ENCODE peak calls at places on chromosome 4, in six cellular contexts. C, A, H, O, M and Y are unnamed samples.

GRCh38 chr4:2321279-2322196 is 59.6 kb upstream of the MXD4 start:
- DNase-seq in C (no peak), A (no peak), H (no peak), O (no peak), M (no peak), Y (no peak)

GRCh38 chr4:132893787-132894186 is 255.3 kb upstream of the PCDH10 start:
- DNase-seq in C (no peak), A (no peak), H (no peak), O (no peak), M (no peak), Y (no peak)

GRCh38 chr4:102734591-102735385 is 26.0 kb downstream of the MANBA start:
- DNase-seq in C (peak; percentile 37), A (no peak), H (no peak), O (no peak), M (no peak), Y (no peak)

GRCh38 chr4:130403221-130403620 is 1307.3 kb downstream of the C4orf33 start:
- DNase-seq in C (no peak), A (no peak), H (no peak), O (no peak), M (peak; percentile 58), Y (no peak)

GRCh38 chr4:166195101-166195500 is 322.1 kb downstream of the TLL1 start:
- DNase-seq in C (no peak), A (no peak), H (no peak), O (no peak), M (no peak), Y (no peak)

GRCh38 chr4:168584321-168584771 is 87.5 kb downstream of the PALLD start:
- DNase-seq in C (peak; percentile 58), A (no peak), H (no peak), O (no peak), M (no peak), Y (no peak)

GRCh38 chr4:75654905-75655304 is 18.3 kb downstream of the G3BP2 start:
- DNase-seq in C (no peak), A (no peak), H (no peak), O (no peak), M (no peak), Y (no peak)

GRCh38 chr4:184653650-184654049 is 4.1 kb downstream of the PRIMPOL start:
- DNase-seq in C (peak; percentile 64), A (no peak), H (no peak), O (no peak), M (no peak), Y (no peak)

GRCh38 chr4:166941629-166942028 is 292.7 kb downstream of the SPOCK3 start:
- DNase-seq in C (no peak), A (no peak), H (no peak), O (no peak), M (no peak), Y (no peak)

GRCh38 chr4:120225527-120225926 is 158.9 kb upstream of the MAD2L1 start:
- DNase-seq in C (no peak), A (no peak), H (no peak), O (peak; percentile 19), M (no peak), Y (no peak)

GRCh38 chr4:38782452-38783108 is at the start of gene TLR10:
- DNase-seq in C (peak; percentile 40), A (no peak), H (no peak), O (peak; percentile 46), M (peak; percentile 36), Y (peak; percentile 36)

GRCh38 chr4:123596805-123597204 is 200.2 kb downstream of the SPRY1 start:
- DNase-seq in C (no peak), A (no peak), H (no peak), O (no peak), M (no peak), Y (no peak)

GRCh38 chr4:74838746-74839370 is 44.5 kb upstream of the BTC start:
- DNase-seq in C (peak; percentile 9), A (no peak), H (no peak), O (no peak), M (no peak), Y (no peak)

GRCh38 chr4:108651068-108651794 is 832 bp downstream of the OSTC start:
- DNase-seq in C (peak; percentile 63), A (no peak), H (no peak), O (no peak), M (no peak), Y (peak; percentile 1)

GRCh38 chr4:40990202-40990898 is 224.0 kb downstream of the APBB2 start:
- DNase-seq in C (peak; percentile 93), A (no peak), H (no peak), O (no peak), M (no peak), Y (no peak)

GRCh38 chr4:181525641-181526040 is 717.6 kb upstream of the TENM3 start:
- DNase-seq in C (no peak), A (no peak), H (no peak), O (no peak), M (no peak), Y (no peak)

GRCh38 chr4:74623041-74623440 is 171.3 kb downstream of the BTC start:
- DNase-seq in C (peak; percentile 64), A (no peak), H (no peak), O (peak; percentile 16), M (no peak), Y (no peak)

GRCh38 chr4:46648088-46648744 is 258.3 kb upstream of the GABRA2 start:
- DNase-seq in C (no peak), A (no peak), H (no peak), O (peak; percentile 16), M (peak; percentile 84), Y (peak; percentile 21)

GRCh38 chr4:83858121-83858520 is 322.2 kb downstream of the GPAT3 start:
- DNase-seq in C (no peak), A (no peak), H (no peak), O (no peak), M (no peak), Y (no peak)

GRCh38 chr4:7705062-7705461 is 234.6 kb downstream of the AFAP1 start:
- DNase-seq in C (no peak), A (no peak), H (no peak), O (no peak), M (peak; percentile 69), Y (no peak)

GRCh38 chr4:7514789-7515188 is 80.1 kb upstream of the PSAPL1 start:
- DNase-seq in C (no peak), A (no peak), H (no peak), O (no peak), M (no peak), Y (no peak)

GRCh38 chr4:52572936-52573485 is 86.1 kb downstream of the USP46 start:
- DNase-seq in C (no peak), A (no peak), H (no peak), O (no peak), M (no peak), Y (no peak)

GRCh38 chr4:90030202-90030601 is 97.0 kb upstream of the CCSER1 start:
- DNase-seq in C (no peak), A (no peak), H (no peak), O (no peak), M (no peak), Y (no peak)

GRCh38 chr4:90028460-90028859 is 98.7 kb upstream of the CCSER1 start:
- DNase-seq in C (no peak), A (no peak), H (no peak), O (no peak), M (no peak), Y (no peak)

GRCh38 chr4:90024519-90024918 is 102.7 kb upstream of the CCSER1 start:
- DNase-seq in C (no peak), A (no peak), H (no peak), O (no peak), M (no peak), Y (no peak)

GRCh38 chr4:90027565-90027964 is 99.6 kb upstream of the CCSER1 start:
- DNase-seq in C (no peak), A (no peak), H (no peak), O (no peak), M (no peak), Y (no peak)

GRCh38 chr4:90025248-90025647 is 101.9 kb upstream of the CCSER1 start:
- DNase-seq in C (no peak), A (no peak), H (no peak), O (no peak), M (no peak), Y (no peak)
- TF ChIP-seq CTCF in C (no peak), A (no peak), H (no peak), O (no peak), M (peak; percentile 57), Y (peak; percentile 66)

DNA sequence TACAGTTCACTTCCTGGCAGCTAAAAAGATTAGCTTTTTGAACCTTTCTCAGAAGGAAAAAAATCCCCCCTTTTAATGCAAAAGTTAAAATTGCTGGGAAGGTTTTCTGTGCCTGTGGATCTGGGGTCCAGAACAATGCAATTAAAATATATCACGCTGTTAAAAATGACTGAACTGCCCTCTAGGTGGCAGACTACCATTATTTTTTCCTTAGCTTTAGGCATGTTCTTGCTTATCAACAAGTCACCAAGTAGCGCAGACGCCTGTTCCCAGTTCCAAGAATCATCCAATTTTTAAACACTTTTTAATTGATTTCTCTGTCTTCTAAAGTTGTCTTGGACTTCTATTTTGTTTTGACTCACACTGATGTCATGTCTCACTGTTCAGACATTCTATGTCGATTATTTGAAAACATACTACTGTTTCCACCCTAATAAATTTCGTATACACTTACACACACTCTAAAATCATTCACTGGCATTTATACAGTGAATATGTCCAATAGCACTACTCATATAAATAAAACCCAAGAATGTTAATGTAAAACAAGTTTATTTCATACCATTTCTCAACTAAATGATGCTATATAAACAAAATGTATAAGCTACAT is 661.6 kb downstream of the RAPGEF2 start:
- DNase-seq in C (peak; percentile 70), A (no peak), H (no peak), O (no peak), M (no peak), Y (peak; percentile 54)
- TF ChIP-seq CTCF in C (peak; percentile 64), A (peak; percentile 49), H (peak; percentile 25), O (peak; percentile 31), M (peak; percentile 76), Y (peak; percentile 82)

DNA sequence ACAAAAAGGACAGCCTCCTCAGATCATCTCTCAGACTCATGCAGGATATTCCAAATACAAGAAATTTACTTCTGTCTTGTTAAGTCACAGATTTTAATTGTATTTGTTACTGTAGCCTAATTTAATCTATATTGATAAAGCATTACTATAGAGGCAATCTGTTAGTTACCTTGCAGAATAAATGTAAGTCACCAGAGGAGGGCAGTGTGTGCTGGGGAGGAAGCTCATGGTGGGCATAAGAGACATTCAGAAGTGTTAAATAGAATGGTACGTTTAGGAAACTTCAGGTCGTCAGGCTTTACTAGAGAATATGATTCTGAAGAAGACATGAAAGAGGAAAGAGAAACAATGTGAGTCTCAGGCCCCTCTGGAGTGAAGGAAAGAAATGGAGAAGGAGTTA is 37.3 kb upstream of the INPP4B start:
- DNase-seq in C (no peak), A (no peak), H (no peak), O (no peak), M (no peak), Y (no peak)
- TF ChIP-seq CTCF in C (peak; percentile 54), A (peak; percentile 24), H (no peak), O (no peak), M (peak; percentile 71), Y (peak; percentile 51)

GRCh38 chr4:4521069-4521468 is 20.8 kb downstream of the STX18 start:
- DNase-seq in C (no peak), A (no peak), H (no peak), O (no peak), M (no peak), Y (no peak)

GRCh38 chr4:4521767-4522166 is 20.1 kb downstream of the STX18 start:
- DNase-seq in C (no peak), A (no peak), H (no peak), O (no peak), M (no peak), Y (no peak)

GRCh38 chr4:4519296-4519898 is 22.5 kb downstream of the STX18 start:
- DNase-seq in C (no peak), A (no peak), H (no peak), O (no peak), M (no peak), Y (no peak)

GRCh38 chr4:4526401-4526800 is 15.4 kb downstream of the STX18 start:
- DNase-seq in C (no peak), A (no peak), H (no peak), O (no peak), M (no peak), Y (no peak)

GRCh38 chr4:4524364-4524763 is 17.5 kb downstream of the STX18 start:
- DNase-seq in C (no peak), A (no peak), H (no peak), O (no peak), M (peak; percentile 54), Y (no peak)
- TF ChIP-seq CTCF in C (peak; percentile 37), A (peak; percentile 7), H (no peak), O (no peak), M (peak; percentile 47), Y (peak; percentile 24)